ENCODE peak calls at places on chromosomes 16 and 17, in five cellular contexts. U, S, O, L and W are unnamed samples.

GRCh38 chr16:53159781-53160436 is 105.1 kb downstream of the CHD9 start:
- DNase-seq in U (no peak), S (peak), O (peak), L (peak), W (peak)

GRCh38 chr16:3007957-3008748 is 4.6 kb upstream of the CLDN9 start:
- DNase-seq in U (no peak), S (no peak), O (no peak), L (peak), W (peak)

GRCh38 chr17:49079840-49080663 is 52.5 kb upstream of the B4GALNT2 start:
- DNase-seq in U (no peak), S (no peak), O (no peak), L (no peak), W (no peak)

GRCh38 chr17:77837917-77838316 is 120.6 kb upstream of the TNRC6C start:
- DNase-seq in U (no peak), S (no peak), O (no peak), L (no peak), W (no peak)

GRCh38 chr16:1772362-1772907 is at the start of gene EME2:
- DNase-seq in U (peak), S (peak), O (no peak), L (peak), W (no peak)

GRCh38 chr17:40502716-40503115 is 1.3 kb upstream of the TNS4 start:
- DNase-seq in U (no peak), S (no peak), O (no peak), L (no peak), W (no peak)

GRCh38 chr16:57300387-57301125 is 16.1 kb upstream of the PLLP start:
- DNase-seq in U (peak), S (peak), O (peak), L (peak), W (peak)

GRCh38 chr16:66007717-66008116 is 358.8 kb upstream of the CDH5 start:
- DNase-seq in U (no peak), S (no peak), O (no peak), L (no peak), W (no peak)

GRCh38 chr16:31441956-31442355 is 633 bp downstream of the ZNF843 start:
- DNase-seq in U (no peak), S (no peak), O (no peak), L (no peak), W (no peak)

GRCh38 chr16:20308266-20308665 is 19.0 kb downstream of the GP2 start:
- DNase-seq in U (no peak), S (no peak), O (no peak), L (no peak), W (no peak)

GRCh38 chr16:53893731-53894435 is 189.9 kb downstream of the FTO start:
- DNase-seq in U (no peak), S (no peak), O (no peak), L (no peak), W (no peak)

GRCh38 chr17:76008630-76009425 is 8.2 kb downstream of the CDK3 start:
- DNase-seq in U (no peak), S (no peak), O (no peak), L (no peak), W (no peak)

GRCh38 chr16:4290236-4290830 is 17.5 kb upstream of the TFAP4 start:
- DNase-seq in U (no peak), S (no peak), O (no peak), L (no peak), W (no peak)

GRCh38 chr17:46742539-46743270 is 75.8 kb downstream of the WNT3 start:
- DNase-seq in U (no peak), S (no peak), O (no peak), L (no peak), W (peak)

GRCh38 chr16:29321585-29321984 is 84.9 kb downstream of the NPIPB11 start:
- DNase-seq in U (no peak), S (no peak), O (no peak), L (no peak), W (no peak)

GRCh38 chr17:64103751-64104364 is 26.1 kb downstream of the ERN1 start:
- DNase-seq in U (no peak), S (no peak), O (no peak), L (no peak), W (peak)

GRCh38 chr16:22353188-22353919 is 21.1 kb downstream of the CDR2 start:
- DNase-seq in U (no peak), S (no peak), O (no peak), L (peak), W (no peak)

GRCh38 chr17:72393553-72393952 is 272.7 kb downstream of the SOX9 start:
- DNase-seq in U (no peak), S (no peak), O (no peak), L (no peak), W (no peak)

GRCh38 chr17:80791758-80792284 is 199.8 kb upstream of the CHMP6 start:
- DNase-seq in U (peak), S (no peak), O (no peak), L (no peak), W (no peak)

GRCh38 chr16:67942200-67942509 is 1.8 kb downstream of the LCAT start:
- DNase-seq in U (peak), S (peak), O (peak), L (peak), W (peak)

GRCh38 chr16:2465653-2466415 is 5.3 kb upstream of the NTN3 start:
- DNase-seq in U (no peak), S (peak), O (no peak), L (no peak), W (peak)

GRCh38 chr17:73838815-73839214 is 194.6 kb upstream of the SDK2 start:
- DNase-seq in U (no peak), S (no peak), O (no peak), L (no peak), W (no peak)